ENCODE peak calls at places on chromosomes 16 and 17, in nine cellular contexts. T is WERI-Rb-1, H is AG10803, B is IMR-90, G is GM06990, W is body of pancreas, I is GM23338, F is upper lobe of left lung, P is HL-60. D is an unnamed sample.
A peak's percentile ranks its signal among the peaks of the same experiment; 100 is the strongest.

GRCh38 chr17:56943505-56944125 is 17.2 kb downstream of the COIL start:
- DNase-seq in W (no peak), B (no peak), I (no peak), T (no peak), F (no peak), H (no peak), G (no peak), P (no peak), D (no peak)

GRCh38 chr17:32564325-32564724 is 77.5 kb downstream of the CDK5R1 start:
- DNase-seq in H (no peak), G (no peak), W (no peak), T (no peak), B (no peak), I (no peak), F (no peak), P (no peak), D (no peak)

GRCh38 chr17:76940738-76941350 is 72.6 kb downstream of the MGAT5B start:
- DNase-seq in W (no peak), B (no peak), P (no peak), H (no peak), I (peak; percentile 90), T (peak; percentile 66), F (no peak), G (no peak), D (no peak)

GRCh38 chr17:933168-934083 is 46.1 kb downstream of the NXN start:
- DNase-seq in T (no peak), G (no peak), H (peak; percentile 91), F (peak; percentile 90), P (no peak), I (peak; percentile 71), B (peak; percentile 99), W (peak; percentile 31), D (peak; percentile 89)

GRCh38 chr17:3512512-3513171 is 36.8 kb downstream of the ASPA start:
- DNase-seq in T (no peak), B (peak; percentile 20), W (peak; percentile 90), F (no peak), G (no peak), I (peak; percentile 46), H (peak; percentile 92), P (no peak), D (no peak)

GRCh38 chr16:20409398-20410152 is at the start of gene ACSM5:
- DNase-seq in T (no peak), B (no peak), I (peak; percentile 8), P (peak; percentile 1), H (no peak), G (no peak), W (peak; percentile 65), F (peak; percentile 43), D (no peak)

GRCh38 chr16:2475413-2476344 is 752 bp downstream of the TBC1D24 start:
- DNase-seq in B (no peak), G (no peak), T (peak; percentile 42), P (no peak), H (no peak), I (peak; percentile 61), F (no peak), W (peak; percentile 59), D (no peak)

GRCh38 chr17:73292031-73292531 is 19.7 kb downstream of the CDC42EP4 start:
- DNase-seq in P (no peak), H (peak; percentile 58), I (no peak), G (no peak), B (peak; percentile 83), T (no peak), F (peak; percentile 62), W (peak; percentile 46), D (no peak)

GRCh38 chr16:88282221-88283041 is 100.3 kb upstream of the ZNF469 start:
- DNase-seq in G (no peak), T (peak; percentile 82), P (no peak), F (no peak), B (peak; percentile 44), I (no peak), H (peak; percentile 56), W (no peak), D (no peak)

GRCh38 chr16:85898521-85899442 is at the start of gene IRF8:
- DNase-seq in H (no peak), T (peak; percentile 65), B (no peak), G (peak; percentile 95), W (peak; percentile 49), F (peak; percentile 64), P (no peak), I (peak; percentile 80), D (no peak)

GRCh38 chr16:85897384-85897783 is 1.6 kb upstream of the IRF8 start:
- DNase-seq in W (no peak), F (no peak), B (no peak), I (no peak), T (no peak), P (no peak), H (no peak), G (no peak), D (no peak)

GRCh38 chr16:85891033-85891775 is 7.8 kb upstream of the IRF8 start:
- DNase-seq in H (no peak), B (peak; percentile 19), F (no peak), I (no peak), W (no peak), P (no peak), G (no peak), T (no peak), D (no peak)

GRCh38 chr16:85891776-85892166 is 7.2 kb upstream of the IRF8 start:
- DNase-seq in F (no peak), I (no peak), G (no peak), B (no peak), T (no peak), W (no peak), P (no peak), H (no peak), D (no peak)

DNA sequence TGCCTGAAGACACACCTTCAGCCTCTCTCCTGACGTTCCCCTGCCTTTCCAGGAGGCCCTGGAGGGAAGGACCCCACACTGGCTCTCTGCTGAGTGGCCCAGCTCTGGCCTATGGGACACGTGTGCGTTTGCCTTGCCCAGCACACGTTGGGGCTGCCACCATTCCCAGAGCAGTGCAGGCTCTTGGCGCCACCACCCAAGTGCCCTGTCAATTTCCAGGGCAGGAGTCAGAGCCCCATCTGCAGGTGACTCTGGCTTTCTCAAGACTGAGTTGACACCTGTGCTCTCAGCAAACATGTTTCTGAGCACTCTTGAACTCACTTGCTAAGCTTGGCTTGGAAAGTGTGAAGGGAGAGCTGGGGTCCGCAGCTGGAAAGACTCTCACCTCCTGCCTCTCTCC is 4.7 kb upstream of the IRF8 start:
- DNase-seq in W (no peak), H (no peak), P (no peak), B (no peak), F (no peak), G (no peak), I (peak; percentile 45), T (no peak), D (no peak)
- TF ChIP-seq CTCF in W (peak; percentile 51), H (no peak), P (no peak), B (no peak), F (no peak), G (peak; percentile 49), I (peak; percentile 75), T (peak; percentile 12), D (no peak)

GRCh38 chr16:75102595-75102994 is 14.0 kb downstream of the LDHD start:
- DNase-seq in W (no peak), I (no peak), P (no peak), H (no peak), T (no peak), G (no peak), B (no peak), F (no peak), D (no peak)

GRCh38 chr16:75097941-75098897 is 18.4 kb downstream of the LDHD start:
- DNase-seq in H (no peak), P (no peak), I (no peak), T (no peak), F (peak; percentile 80), G (no peak), B (no peak), W (no peak), D (no peak)

GRCh38 chr16:75099075-75099667 is 17.4 kb downstream of the LDHD start:
- DNase-seq in W (no peak), H (no peak), I (no peak), T (peak; percentile 68), B (no peak), F (no peak), G (no peak), P (no peak), D (no peak)

GRCh38 chr16:75097191-75097761 is 19.3 kb downstream of the LDHD start:
- DNase-seq in P (no peak), W (no peak), G (no peak), F (no peak), T (no peak), I (no peak), H (no peak), B (no peak), D (no peak)

GRCh38 chr16:75099738-75100615 is 16.6 kb downstream of the LDHD start:
- DNase-seq in P (peak; percentile 60), B (no peak), G (no peak), H (no peak), I (no peak), T (no peak), F (peak; percentile 57), W (no peak), D (no peak)
- TF ChIP-seq CTCF in P (no peak), B (no peak), G (no peak), H (no peak), I (no peak), T (no peak), F (no peak), W (no peak), D (no peak)

GRCh38 chr17:45720386-45720785 is 63.7 kb upstream of the CRHR1 start:
- DNase-seq in F (no peak), P (no peak), I (no peak), G (no peak), B (no peak), W (no peak), H (no peak), T (no peak), D (no peak)

GRCh38 chr17:45718791-45719190 is 65.3 kb upstream of the CRHR1 start:
- DNase-seq in I (no peak), H (no peak), G (no peak), T (no peak), B (no peak), F (no peak), W (no peak), P (no peak), D (no peak)

GRCh38 chr17:45719335-45720071 is 64.6 kb upstream of the CRHR1 start:
- DNase-seq in H (peak; percentile 78), F (no peak), W (no peak), G (no peak), I (peak; percentile 69), P (no peak), B (peak; percentile 74), T (peak; percentile 75), D (peak; percentile 10)

GRCh38 chr17:45722161-45722560 is 62.0 kb upstream of the CRHR1 start:
- DNase-seq in T (peak; percentile 92), G (no peak), P (no peak), I (peak; percentile 77), W (no peak), F (no peak), H (no peak), B (peak; percentile 5), D (no peak)
- TF ChIP-seq CTCF in T (peak; percentile 97), G (peak; percentile 18), P (no peak), I (peak; percentile 82), W (peak; percentile 47), F (no peak), H (peak; percentile 13), B (peak; percentile 26), D (no peak)

DNA sequence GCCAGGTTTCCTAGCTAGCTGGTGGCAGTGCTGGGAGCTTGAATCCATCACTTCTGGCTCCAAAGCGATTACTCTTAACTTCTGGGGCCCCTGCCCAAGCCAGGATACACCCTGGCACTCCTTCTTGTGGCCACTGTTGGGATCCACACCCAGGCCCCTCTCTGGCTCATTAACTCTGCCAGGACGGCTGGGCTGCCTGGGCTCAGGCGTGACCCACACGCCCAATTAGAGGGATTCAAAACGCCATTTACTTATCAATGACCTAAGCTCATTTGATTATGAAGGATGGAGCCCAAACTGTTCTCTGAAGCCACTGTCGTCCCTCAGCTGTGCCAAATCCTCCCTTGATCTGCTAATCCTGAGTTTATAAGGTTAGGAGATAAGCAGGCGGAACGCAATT is 79.7 kb upstream of the BRD7 start:
- DNase-seq in H (no peak), B (no peak), F (no peak), I (peak; percentile 80), G (no peak), W (no peak), P (no peak), T (peak; percentile 72), D (no peak)
- TF ChIP-seq CTCF in H (no peak), B (no peak), F (no peak), I (peak; percentile 45), G (no peak), W (peak; percentile 26), P (no peak), T (peak; percentile 59), D (no peak)

D was measured in AG09319.